ENCODE peak calls at places on chromosome X, in eight cellular contexts. E is GM23248, G is HCT116, W is hepatocyte, L is OCI-LY7, D is MM.1S, N is GM23338, V is SK-N-SH. T is an unnamed sample.

GRCh38 chrX:39894626-39895025 is 203.1 kb downstream of the BCOR start:
- DNase-seq in E (no peak), G (no peak), W (peak; percentile 39), L (no peak), D (no peak), N (no peak), V (no peak), T (peak; percentile 62)

GRCh38 chrX:153530411-153531145 is 13.1 kb downstream of the ATP2B3 start:
- DNase-seq in E (no peak), G (no peak), W (no peak), L (no peak), D (no peak), N (no peak), V (no peak), T (no peak)

GRCh38 chrX:108732630-108733321 is 3.6 kb downstream of the IRS4 start:
- DNase-seq in E (no peak), G (no peak), W (peak; percentile 9), L (no peak), D (peak; percentile 34), N (peak; percentile 52), V (peak; percentile 19), T (no peak)

GRCh38 chrX:123184858-123185251 is 777 bp downstream of the GRIA3 start:
- DNase-seq in E (peak; percentile 69), G (no peak), W (peak; percentile 46), L (no peak), D (no peak), N (peak; percentile 12), V (peak; percentile 51), T (no peak)

GRCh38 chrX:118174516-118174915 is 57.9 kb upstream of the KLHL13 start:
- DNase-seq in E (no peak), G (no peak), W (no peak), L (no peak), D (no peak), N (no peak), V (no peak), T (no peak)

GRCh38 chrX:119036369-119037029 is 36.3 kb upstream of the CT47C1 start:
- DNase-seq in E (peak; percentile 34), G (no peak), W (no peak), L (no peak), D (no peak), N (no peak), V (no peak), T (peak; percentile 56)

GRCh38 chrX:146907391-146908240 is 93.1 kb upstream of the CXorf51A start:
- DNase-seq in E (peak; percentile 0), G (no peak), W (no peak), L (no peak), D (no peak), N (no peak), V (no peak), T (no peak)

GRCh38 chrX:133045986-133046385 is 50.9 kb downstream of the USP26 start:
- DNase-seq in E (peak; percentile 15), G (peak; percentile 10), W (peak; percentile 27), L (no peak), D (peak; percentile 13), N (peak; percentile 51), V (no peak), T (peak; percentile 60)

GRCh38 chrX:1207496-1208025 is 4.9 kb downstream of the CRLF2 start:
- DNase-seq in E (no peak), G (no peak), W (no peak), L (no peak), D (peak; percentile 21), N (no peak), V (no peak), T (no peak)

GRCh38 chrX:23478056-23478455 is 143.4 kb downstream of the PTCHD1 start:
- DNase-seq in E (peak; percentile 39), G (no peak), W (no peak), L (no peak), D (no peak), N (no peak), V (no peak), T (peak; percentile 76)

GRCh38 chrX:102517331-102517730 is 792 bp upstream of the TMSB15A start:
- DNase-seq in E (peak; percentile 39), G (no peak), W (no peak), L (no peak), D (no peak), N (peak; percentile 17), V (peak; percentile 24), T (peak; percentile 46)

GRCh38 chrX:13028871-13029336 is 15.5 kb downstream of the FAM9C start:
- DNase-seq in E (no peak), G (no peak), W (peak; percentile 57), L (no peak), D (no peak), N (peak; percentile 27), V (no peak), T (peak; percentile 85)

GRCh38 chrX:4435905-4436304 is 722.5 kb upstream of the PRKX start:
- DNase-seq in E (no peak), G (no peak), W (no peak), L (no peak), D (no peak), N (no peak), V (no peak), T (no peak)

GRCh38 chrX:54294306-54294705 is 63.5 kb downstream of the WNK3 start:
- DNase-seq in E (no peak), G (no peak), W (no peak), L (no peak), D (no peak), N (no peak), V (no peak), T (no peak)

GRCh38 chrX:53631156-53631555 is 55.4 kb downstream of the HUWE1 start:
- DNase-seq in E (no peak), G (no peak), W (no peak), L (no peak), D (no peak), N (no peak), V (no peak), T (no peak)

GRCh38 chrX:87968118-87968517 is 450.5 kb downstream of the KLHL4 start:
- DNase-seq in E (no peak), G (no peak), W (no peak), L (no peak), D (no peak), N (no peak), V (no peak), T (no peak)
- H3K4me2 ChIP-seq in E (no peak overlapping the region), G (no peak overlapping the region), W (no peak overlapping the region), L (no peak overlapping the region), D (no peak overlapping the region), N (no peak overlapping the region), V (no peak overlapping the region), T (no peak overlapping the region)

GRCh38 chrX:15952212-15952611 is 97.6 kb upstream of the AP1S2 start:
- DNase-seq in E (no peak), G (no peak), W (no peak), L (no peak), D (no peak), N (no peak), V (no peak), T (no peak)

GRCh38 chrX:15960237-15960636 is 105.6 kb upstream of the AP1S2 start:
- DNase-seq in E (no peak), G (no peak), W (no peak), L (no peak), D (no peak), N (no peak), V (no peak), T (no peak)

GRCh38 chrX:15953801-15954200 is 99.2 kb upstream of the AP1S2 start:
- DNase-seq in E (no peak), G (no peak), W (no peak), L (no peak), D (no peak), N (no peak), V (no peak), T (no peak)

DNA sequence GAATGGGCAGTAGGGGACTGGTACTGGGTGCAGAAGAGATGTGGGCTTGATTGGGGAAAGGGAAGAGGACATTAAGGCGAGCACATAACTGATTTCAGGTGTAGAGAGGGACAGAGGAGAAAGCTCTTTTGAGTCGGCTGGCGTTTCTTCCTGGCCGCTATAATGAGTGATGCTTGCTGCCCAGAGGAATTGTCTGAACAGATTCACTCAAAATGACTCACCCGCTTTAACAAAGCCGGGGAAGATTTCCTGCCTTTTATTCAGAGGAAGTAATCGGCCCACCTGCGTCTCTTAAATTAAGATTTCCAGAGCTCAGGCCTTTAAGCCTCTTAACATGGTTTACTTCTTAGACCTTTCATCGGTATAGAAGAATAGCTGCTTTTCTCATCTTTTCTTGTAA is 102.1 kb upstream of the AP1S2 start:
- DNase-seq in E (peak; percentile 45), G (no peak), W (peak; percentile 14), L (no peak), D (no peak), N (peak; percentile 50), V (no peak), T (peak; percentile 67)
- TF ChIP-seq EZH2phosphoT487 in E (no peak), G (no peak), W (no peak), L (no peak), D (no peak), N (no peak), V (no peak), T (no peak)

DNA sequence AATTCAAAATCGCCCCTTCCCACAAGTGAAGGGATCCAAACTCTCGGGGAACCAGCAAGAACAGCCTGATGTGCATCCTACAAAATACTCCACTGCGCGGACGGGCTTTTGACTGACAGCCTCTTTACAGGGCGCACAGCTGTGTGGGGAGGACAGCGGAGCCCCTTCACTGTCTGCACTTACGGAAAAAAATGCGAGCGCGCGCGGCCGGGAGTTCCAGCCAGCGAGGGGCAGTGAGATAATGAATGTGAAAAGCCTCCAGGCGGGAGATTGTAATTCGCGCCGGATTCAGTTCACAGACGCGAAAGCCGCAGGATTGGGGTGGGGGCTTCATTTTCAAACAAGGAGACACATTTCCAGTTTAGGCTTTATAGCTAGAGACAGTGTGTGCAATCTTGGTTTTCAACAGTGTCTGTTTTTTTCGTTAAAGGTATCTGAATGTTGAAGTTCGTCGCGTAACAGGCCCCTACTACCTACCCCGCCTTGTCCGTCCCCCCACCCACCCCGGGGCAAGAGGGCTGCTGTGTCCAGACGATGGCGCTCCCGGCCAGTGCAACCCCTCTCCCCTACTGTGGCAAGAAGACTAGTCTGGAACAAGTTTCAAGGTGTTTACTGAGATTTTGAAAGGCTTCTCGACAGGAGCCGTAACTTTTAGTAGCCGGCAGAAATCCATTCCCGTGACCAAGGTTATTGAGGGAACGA is 1.7 kb upstream of the GPR50 start:
- DNase-seq in E (no peak), G (no peak), W (no peak), L (no peak), D (no peak), N (peak; percentile 63), V (no peak), T (no peak)
- H3K4me2 ChIP-seq in E (no peak overlapping the region), G (no peak overlapping the region), W (peak overlapping the region; percentile 25), L (no peak overlapping the region), D (no peak overlapping the region), N (peak overlapping the region; percentile 79), V (no peak overlapping the region), T (no peak overlapping the region)

DNA sequence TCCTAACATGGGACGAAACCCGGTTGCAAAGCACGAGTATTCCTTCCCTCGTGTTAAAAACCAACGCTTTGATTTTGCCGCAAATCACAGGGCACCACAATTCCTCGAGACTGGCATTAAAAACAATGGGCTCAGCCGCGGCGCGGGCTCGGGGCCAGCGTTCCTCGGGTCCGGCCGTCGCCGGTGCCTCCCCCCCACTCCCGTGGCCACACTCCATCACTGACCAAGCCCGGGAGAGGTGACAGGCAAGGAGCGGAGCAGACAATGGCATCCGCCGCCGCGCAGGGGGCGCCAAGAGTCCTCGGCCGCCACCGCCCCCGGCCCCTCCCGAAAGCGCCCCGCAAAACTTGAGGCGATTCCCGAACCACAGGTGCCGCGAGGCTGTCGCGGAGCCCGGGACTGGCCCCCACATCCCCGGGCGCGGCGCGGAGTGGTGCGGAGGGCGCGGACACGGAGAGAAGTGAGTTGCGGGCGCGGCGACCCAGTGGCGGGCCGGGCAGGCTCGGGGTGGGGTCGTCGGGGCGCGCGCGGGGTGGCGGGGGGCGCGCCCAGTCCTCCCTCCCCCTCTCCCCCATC is 445 bp downstream of the AP1S2 start:
- DNase-seq in E (peak; percentile 44), G (no peak), W (peak; percentile 79), L (peak; percentile 55), D (peak; percentile 35), N (peak; percentile 54), V (peak; percentile 85), T (peak; percentile 22)
- TF ChIP-seq EZH2phosphoT487 in E (no peak), G (no peak), W (no peak), L (no peak), D (no peak), N (no peak), V (no peak), T (no peak)

T was measured in PC-3.